ENCODE peak calls at places on chromosomes 12 and 14, in six cellular contexts. B is endothelial cell of umbilical vein, M is GM12891, O is IMR-90, P is spleen, A is heart left ventricle. R is an unnamed sample.

GRCh38 chr12:98465950-98466349 is 49.4 kb upstream of the TMPO start:
- DNase-seq in B (no peak), M (no peak), O (no peak), P (no peak), A (no peak), R (no peak)

GRCh38 chr12:7645395-7646177 is 20.1 kb downstream of the APOBEC1 start:
- DNase-seq in B (peak; percentile 34), M (peak; percentile 18), O (peak; percentile 31), P (no peak), A (no peak), R (peak; percentile 53)

GRCh38 chr12:58629376-58629775 is 290.9 kb downstream of the LRIG3 start:
- DNase-seq in B (no peak), M (no peak), O (peak; percentile 54), P (no peak), A (no peak), R (no peak)

GRCh38 chr14:72736348-72736747 is 157.6 kb downstream of the DPF3 start:
- DNase-seq in B (no peak), M (no peak), O (peak; percentile 83), P (no peak), A (no peak), R (peak; percentile 32)

GRCh38 chr12:68497702-68498101 is 113.0 kb upstream of the RAP1B start:
- DNase-seq in B (peak; percentile 13), M (no peak), O (peak; percentile 77), P (no peak), A (no peak), R (no peak)

GRCh38 chr12:58491296-58491695 is 429.0 kb downstream of the LRIG3 start:
- DNase-seq in B (no peak), M (no peak), O (peak; percentile 90), P (no peak), A (no peak), R (no peak)

GRCh38 chr12:65168606-65169310 is 625 bp upstream of the LEMD3 start:
- DNase-seq in B (no peak), M (no peak), O (no peak), P (no peak), A (peak; percentile 18), R (peak; percentile 72)

GRCh38 chr14:70282666-70283065 is 76.8 kb downstream of the COX16 start:
- DNase-seq in B (no peak), M (no peak), O (no peak), P (no peak), A (no peak), R (no peak)

GRCh38 chr12:98418357-98419075 is 96.9 kb upstream of the TMPO start:
- DNase-seq in B (peak; percentile 51), M (no peak), O (peak; percentile 93), P (no peak), A (peak; percentile 82), R (peak; percentile 15)

GRCh38 chr12:130715996-130716917 is at the start of gene RIMBP2:
- DNase-seq in B (no peak), M (no peak), O (peak; percentile 1), P (peak; percentile 34), A (no peak), R (no peak)

GRCh38 chr12:103727638-103728037 is 113.4 kb downstream of the NT5DC3 start:
- DNase-seq in B (no peak), M (no peak), O (no peak), P (no peak), A (no peak), R (no peak)

GRCh38 chr12:126915309-126915708 is 1351.7 kb upstream of the TMEM132C start:
- DNase-seq in B (no peak), M (no peak), O (no peak), P (no peak), A (no peak), R (no peak)

GRCh38 chr12:26298785-26299621 is 103.6 kb downstream of the SSPN start:
- DNase-seq in B (peak; percentile 80), M (peak; percentile 42), O (peak; percentile 83), P (no peak), A (no peak), R (no peak)

GRCh38 chr12:132955094-132955932 is 793 bp downstream of the ZNF605 start:
- DNase-seq in B (peak; percentile 60), M (no peak), O (peak; percentile 67), P (peak; percentile 78), A (peak; percentile 40), R (peak; percentile 67)

GRCh38 chr14:26281280-26281998 is 316.4 kb downstream of the NOVA1 start:
- DNase-seq in B (no peak), M (no peak), O (peak; percentile 87), P (no peak), A (no peak), R (peak; percentile 80)

GRCh38 chr12:44465139-44465538 is 411.0 kb downstream of the NELL2 start:
- DNase-seq in B (no peak), M (no peak), O (no peak), P (no peak), A (no peak), R (no peak)

GRCh38 chr14:95889236-95889979 is 12.8 kb downstream of the TUNAR start:
- DNase-seq in B (no peak), M (no peak), O (no peak), P (no peak), A (no peak), R (no peak)

GRCh38 chr12:90460681-90461080 is 494.3 kb downstream of the CCER1 start:
- DNase-seq in B (no peak), M (no peak), O (no peak), P (no peak), A (no peak), R (no peak)

GRCh38 chr12:28050606-28051005 is 78.1 kb upstream of the PTHLH start:
- DNase-seq in B (no peak), M (no peak), O (no peak), P (no peak), A (no peak), R (no peak)

GRCh38 chr12:120399531-120399930 is 30.6 kb upstream of the MSI1 start:
- DNase-seq in B (no peak), M (no peak), O (peak; percentile 75), P (no peak), A (no peak), R (no peak)

GRCh38 chr12:64682572-64683277 is 72.4 kb downstream of the RASSF3 start:
- DNase-seq in B (peak; percentile 74), M (no peak), O (peak; percentile 93), P (no peak), A (peak; percentile 73), R (no peak)

GRCh38 chr12:6336079-6336858 is 5.6 kb downstream of the TNFRSF1A start:
- DNase-seq in B (peak; percentile 99), M (no peak), O (peak; percentile 99), P (peak; percentile 95), A (peak; percentile 91), R (peak; percentile 60)

GRCh38 chr14:54675236-54676125 is 108.6 kb downstream of the SAMD4A start:
- DNase-seq in B (no peak), M (no peak), O (no peak), P (no peak), A (no peak), R (no peak)

GRCh38 chr14:54356172-54356571 is 40.6 kb upstream of the CDKN3 start:
- DNase-seq in B (no peak), M (no peak), O (peak; percentile 64), P (no peak), A (no peak), R (no peak)

GRCh38 chr14:21748869-21749303 is 75.3 kb upstream of the OR4E1 start:
- DNase-seq in B (peak; percentile 46), M (no peak), O (peak; percentile 31), P (no peak), A (no peak), R (peak; percentile 60)

GRCh38 chr14:59920378-59920683 is 387 bp downstream of the LRRC9 start:
- DNase-seq in B (no peak), M (no peak), O (no peak), P (no peak), A (no peak), R (no peak)

GRCh38 chr14:75340921-75341320 is 62.3 kb downstream of the FOS start:
- DNase-seq in B (peak; percentile 8), M (no peak), O (no peak), P (peak; percentile 87), A (peak; percentile 91), R (no peak)
- TF ChIP-seq POLR2A in B (no peak), M (no peak), O (no peak), P (no peak), A (no peak), R (no peak)

DNA sequence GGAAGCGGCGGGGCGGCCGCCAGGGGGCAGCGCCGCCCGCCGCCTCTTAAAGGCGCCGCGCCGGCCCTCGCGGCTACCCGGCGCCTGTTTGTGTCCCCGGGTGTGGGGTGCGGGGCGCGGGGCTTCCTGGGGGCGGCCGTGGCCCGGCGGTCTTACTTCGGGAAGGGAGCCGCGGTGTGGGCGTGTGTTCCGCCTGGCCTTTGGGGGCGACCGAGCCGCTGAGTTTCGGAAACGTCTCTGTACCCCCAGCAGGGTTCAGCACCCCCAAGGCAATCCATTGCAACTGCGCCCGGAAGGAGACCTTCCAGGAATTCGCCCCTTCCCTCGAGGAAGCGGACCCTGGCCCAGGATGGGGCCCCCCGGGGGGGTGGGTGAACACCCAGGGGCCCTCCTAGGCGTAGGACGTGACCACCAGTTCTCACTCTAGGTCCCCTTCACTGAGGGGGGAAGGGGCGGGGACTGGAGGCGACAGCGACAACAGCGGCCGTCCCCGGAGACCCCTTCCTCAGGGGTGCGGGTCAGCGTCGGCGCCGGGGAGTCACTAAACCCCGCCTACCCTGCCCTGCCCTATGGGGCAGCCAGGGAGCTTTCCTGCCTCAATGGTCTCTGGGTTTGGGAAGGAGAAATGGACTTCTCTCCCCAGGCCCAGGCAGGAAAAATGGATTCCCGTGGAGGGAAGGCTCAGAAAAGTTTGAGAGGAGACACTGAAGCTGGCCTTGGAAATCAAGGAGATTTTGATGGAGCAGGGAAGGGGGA is at the start of gene ITPK1:
- DNase-seq in B (peak; percentile 31), M (peak; percentile 84), O (peak; percentile 41), P (peak; percentile 94), A (peak; percentile 63), R (peak; percentile 80)
- TF ChIP-seq POLR2A in B (no peak), M (no peak), O (no peak), P (no peak), A (no peak), R (no peak)

DNA sequence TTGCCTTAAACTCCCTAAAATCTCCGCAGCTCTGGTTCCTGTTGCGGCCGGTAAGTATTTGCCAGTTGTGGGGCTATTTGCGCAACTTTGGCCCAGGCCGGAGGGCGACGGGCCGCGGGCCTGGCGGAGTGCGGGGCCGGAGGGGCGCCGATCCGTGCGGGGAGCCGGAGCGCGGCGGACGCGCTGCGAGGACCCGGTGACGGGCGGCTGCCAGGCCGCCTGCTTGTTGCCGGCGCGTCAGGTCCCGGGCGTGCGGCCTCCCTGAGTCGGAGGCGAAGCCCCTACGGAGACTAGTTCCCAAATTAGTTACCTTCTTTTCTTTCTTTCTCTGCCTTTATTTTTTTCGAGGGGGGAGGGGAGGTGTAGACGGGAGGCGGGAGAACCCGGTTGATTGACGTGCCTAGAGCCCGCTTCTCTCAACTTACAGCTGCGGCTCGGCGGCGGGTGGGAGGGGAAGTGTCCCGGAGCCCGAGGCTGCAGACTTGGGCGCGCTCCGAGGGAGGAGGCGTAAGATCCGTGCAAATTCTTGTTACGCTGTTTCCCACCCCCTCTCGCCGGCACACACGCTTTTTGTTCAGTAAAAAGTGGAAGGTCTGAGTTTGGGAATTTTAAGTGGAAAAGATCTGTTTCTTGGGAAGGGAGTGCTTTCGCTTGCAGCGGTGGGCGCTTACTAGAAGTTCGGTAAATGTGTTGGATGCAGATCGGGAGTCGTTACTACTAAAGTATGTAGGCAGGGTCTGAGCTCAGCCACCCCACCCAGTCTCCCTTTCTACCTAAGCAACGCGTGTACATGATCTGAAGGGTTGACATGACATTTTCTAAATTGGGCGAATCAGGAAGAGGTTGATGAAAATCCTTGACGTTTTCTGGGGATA is 564 bp downstream of the ZBTB1 start:
- DNase-seq in B (peak; percentile 83), M (peak; percentile 44), O (peak; percentile 83), P (peak; percentile 97), A (peak; percentile 92), R (peak; percentile 91)
- TF ChIP-seq POLR2A in B (peak; percentile 29), M (peak; percentile 2), O (no peak), P (no peak), A (no peak), R (no peak)

GRCh38 chr14:49975799-49976198 is 82.9 kb downstream of the ARF6 start:
- DNase-seq in B (no peak), M (no peak), O (no peak), P (no peak), A (no peak), R (no peak)
- TF ChIP-seq POLR2A in B (no peak), M (no peak), O (no peak), P (no peak), A (no peak), R (no peak)